ENCODE peak calls at places on chromosomes 4 and X, in eight cellular contexts. B, W, J, D, C, P, Z and M are unnamed samples.

GRCh38 chr4:173652283-173652931 is 122.4 kb upstream of the HAND2 start:
- DNase-seq in B (no peak), W (no peak), J (no peak), D (no peak), C (no peak), P (no peak), Z (no peak), M (no peak)

GRCh38 chr4:8205749-8206611 is 6.9 kb downstream of the SH3TC1 start:
- DNase-seq in B (peak), W (no peak), J (no peak), D (no peak), C (no peak), P (peak), Z (no peak), M (no peak)

GRCh38 chr4:61041527-61041926 is 158.6 kb upstream of the ADGRL3 start:
- DNase-seq in B (no peak), W (no peak), J (no peak), D (no peak), C (no peak), P (no peak), Z (no peak), M (no peak)

GRCh38 chr4:56772134-56772533 is 49.4 kb downstream of the SPINK2 start:
- DNase-seq in B (no peak), W (no peak), J (no peak), D (no peak), C (no peak), P (no peak), Z (no peak), M (no peak)

GRCh38 chr4:184899261-184900134 is 73.7 kb upstream of the ACSL1 start:
- DNase-seq in B (no peak), W (peak), J (no peak), D (no peak), C (peak), P (peak), Z (no peak), M (no peak)

GRCh38 chrX:101203782-101204351 is 15.7 kb upstream of the DRP2 start:
- DNase-seq in B (no peak), W (no peak), J (no peak), D (no peak), C (peak), P (no peak), Z (no peak), M (no peak)

GRCh38 chr4:125836597-125837195 is 521.9 kb downstream of the FAT4 start:
- DNase-seq in B (no peak), W (no peak), J (no peak), D (no peak), C (no peak), P (no peak), Z (no peak), M (no peak)

GRCh38 chr4:10371869-10372471 is 85.3 kb downstream of the ZNF518B start:
- DNase-seq in B (peak), W (peak), J (no peak), D (no peak), C (peak), P (peak), Z (no peak), M (peak)

GRCh38 chrX:40912166-40912565 is 173.1 kb upstream of the USP9X start:
- DNase-seq in B (no peak), W (no peak), J (no peak), D (no peak), C (no peak), P (no peak), Z (no peak), M (no peak)

GRCh38 chr4:102751964-102752363 is 8.8 kb downstream of the MANBA start:
- DNase-seq in B (no peak), W (no peak), J (no peak), D (no peak), C (no peak), P (no peak), Z (no peak), M (no peak)

GRCh38 chrX:151513472-151513871 is 50.0 kb upstream of the PASD1 start:
- DNase-seq in B (no peak), W (no peak), J (no peak), D (no peak), C (no peak), P (no peak), Z (no peak), M (no peak)

GRCh38 chr4:82851902-82852750 is 38.8 kb downstream of the SEC31A start:
- DNase-seq in B (peak), W (peak), J (no peak), D (no peak), C (peak), P (no peak), Z (no peak), M (no peak)

GRCh38 chr4:172134536-172134935 is 321.3 kb downstream of the GALNTL6 start:
- DNase-seq in B (no peak), W (no peak), J (no peak), D (no peak), C (peak), P (no peak), Z (no peak), M (no peak)

GRCh38 chrX:153353416-153353815 is 19.5 kb downstream of the ZNF275 start:
- DNase-seq in B (no peak), W (no peak), J (no peak), D (no peak), C (no peak), P (no peak), Z (no peak), M (no peak)

GRCh38 chr4:100826808-100827548 is 309.2 kb upstream of the EMCN start:
- DNase-seq in B (no peak), W (no peak), J (no peak), D (no peak), C (no peak), P (no peak), Z (no peak), M (no peak)